ENCODE peak calls at places on chromosomes 1 and 21, in four cellular contexts. One of them, this sample, is unnamed.

GRCh38 chr1:212754715-212755114 is 36.9 kb downstream of the NSL1 start:
- DNase-seq in psoas muscle: no peak
- DNase-seq in CD8-positive, alpha-beta memory T cell: no peak
- DNase-seq in CD4-positive, alpha-beta T cell: no peak
- DNase-seq in this sample: no peak

GRCh38 chr1:160451859-160452232 is 51.5 kb downstream of the VANGL2 start:
- DNase-seq in psoas muscle: no peak
- DNase-seq in CD8-positive, alpha-beta memory T cell: no peak
- DNase-seq in CD4-positive, alpha-beta T cell: no peak
- DNase-seq in this sample: no peak

GRCh38 chr1:202576816-202577215 is 133.4 kb downstream of the SYT2 start:
- DNase-seq in psoas muscle: no peak
- DNase-seq in CD8-positive, alpha-beta memory T cell: no peak
- DNase-seq in CD4-positive, alpha-beta T cell: no peak
- DNase-seq in this sample: no peak

GRCh38 chr1:27137022-27137542 is 17.8 kb downstream of the SLC9A1 start:
- DNase-seq in psoas muscle: peak; percentile 78
- DNase-seq in CD8-positive, alpha-beta memory T cell: peak; percentile 80
- DNase-seq in CD4-positive, alpha-beta T cell: peak; percentile 61
- DNase-seq in this sample: no peak

GRCh38 chr1:154614887-154615286 is 6.9 kb upstream of the ADAR start:
- DNase-seq in psoas muscle: no peak
- DNase-seq in CD8-positive, alpha-beta memory T cell: no peak
- DNase-seq in CD4-positive, alpha-beta T cell: no peak
- DNase-seq in this sample: no peak

GRCh38 chr1:243710467-243710866 is 139.6 kb downstream of the AKT3 start:
- DNase-seq in psoas muscle: no peak
- DNase-seq in CD8-positive, alpha-beta memory T cell: no peak
- DNase-seq in CD4-positive, alpha-beta T cell: no peak
- DNase-seq in this sample: no peak

GRCh38 chr1:2272686-2273400 is 44.7 kb downstream of the SKI start:
- DNase-seq in psoas muscle: peak; percentile 44
- DNase-seq in CD8-positive, alpha-beta memory T cell: no peak
- DNase-seq in CD4-positive, alpha-beta T cell: no peak
- DNase-seq in this sample: no peak

GRCh38 chr1:6124746-6125365 is 55.3 kb downstream of the CHD5 start:
- DNase-seq in psoas muscle: no peak
- DNase-seq in CD8-positive, alpha-beta memory T cell: no peak
- DNase-seq in CD4-positive, alpha-beta T cell: no peak
- DNase-seq in this sample: no peak

GRCh38 chr1:51946300-51946699 is 44.2 kb downstream of the RAB3B start:
- DNase-seq in psoas muscle: no peak
- DNase-seq in CD8-positive, alpha-beta memory T cell: no peak
- DNase-seq in CD4-positive, alpha-beta T cell: no peak
- DNase-seq in this sample: no peak
- H3K27ac ChIP-seq in psoas muscle: no peak overlapping the region
- H3K27ac ChIP-seq in CD8-positive, alpha-beta memory T cell: no peak overlapping the region
- H3K27ac ChIP-seq in CD4-positive, alpha-beta T cell: no peak overlapping the region
- H3K27ac ChIP-seq in this sample: no peak overlapping the region

DNA sequence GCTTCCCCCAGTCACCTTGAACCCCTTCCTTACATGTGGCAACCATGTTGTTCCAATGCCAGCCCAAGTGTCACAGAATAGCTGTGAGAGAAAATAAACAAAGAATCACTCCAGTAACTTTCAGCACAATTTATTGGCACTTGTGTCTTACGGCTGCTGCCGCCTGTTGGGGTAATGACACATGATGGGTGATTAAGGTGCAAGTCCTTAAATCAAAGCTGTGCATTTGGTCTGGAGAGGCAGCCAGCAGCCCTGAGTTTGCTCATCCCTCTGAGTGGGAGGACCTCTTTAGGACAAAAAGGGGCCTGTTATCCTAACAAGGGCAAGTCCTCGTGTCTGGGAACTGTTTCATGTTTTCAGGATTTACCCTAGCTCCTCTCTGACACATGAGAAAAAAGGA is 377.8 kb downstream of the PCP4 start:
- DNase-seq in psoas muscle: no peak
- DNase-seq in CD8-positive, alpha-beta memory T cell: no peak
- DNase-seq in CD4-positive, alpha-beta T cell: no peak
- DNase-seq in this sample: no peak
- H3K27ac ChIP-seq in psoas muscle: no peak overlapping the region
- H3K27ac ChIP-seq in CD8-positive, alpha-beta memory T cell: no peak overlapping the region
- H3K27ac ChIP-seq in CD4-positive, alpha-beta T cell: no peak overlapping the region
- H3K27ac ChIP-seq in this sample: no peak overlapping the region

GRCh38 chr1:8398677-8399076 is 80.8 kb downstream of the SLC45A1 start:
- DNase-seq in psoas muscle: no peak
- DNase-seq in CD8-positive, alpha-beta memory T cell: no peak
- DNase-seq in CD4-positive, alpha-beta T cell: no peak
- DNase-seq in this sample: no peak
- H3K27ac ChIP-seq in psoas muscle: peak overlapping the region; percentile 62
- H3K27ac ChIP-seq in CD8-positive, alpha-beta memory T cell: no peak overlapping the region
- H3K27ac ChIP-seq in CD4-positive, alpha-beta T cell: no peak overlapping the region
- H3K27ac ChIP-seq in this sample: peak overlapping the region; percentile 79

GRCh38 chr1:10744654-10745238 is 51.7 kb downstream of the CASZ1 start:
- DNase-seq in psoas muscle: peak; percentile 74
- DNase-seq in CD8-positive, alpha-beta memory T cell: no peak
- DNase-seq in CD4-positive, alpha-beta T cell: no peak
- DNase-seq in this sample: no peak
- H3K27ac ChIP-seq in psoas muscle: peak overlapping the region; percentile 87
- H3K27ac ChIP-seq in CD8-positive, alpha-beta memory T cell: no peak overlapping the region
- H3K27ac ChIP-seq in CD4-positive, alpha-beta T cell: no peak overlapping the region
- H3K27ac ChIP-seq in this sample: peak overlapping the region; percentile 88

GRCh38 chr1:66288048-66288447 is 245.9 kb upstream of the SGIP1 start:
- DNase-seq in psoas muscle: no peak
- DNase-seq in CD8-positive, alpha-beta memory T cell: no peak
- DNase-seq in CD4-positive, alpha-beta T cell: no peak
- DNase-seq in this sample: no peak
- H3K27ac ChIP-seq in psoas muscle: no peak overlapping the region
- H3K27ac ChIP-seq in CD8-positive, alpha-beta memory T cell: no peak overlapping the region
- H3K27ac ChIP-seq in CD4-positive, alpha-beta T cell: no peak overlapping the region
- H3K27ac ChIP-seq in this sample: no peak overlapping the region

This sample was measured in right atrium auricular region.